ENCODE peak calls at places on chromosome 9, in five cellular contexts. M is H1, W is endothelial cell of umbilical vein, B is WTC11, O is SK-N-SH. A is an unnamed sample.

GRCh38 chr9:8857330-8858249 is 1058.0 kb upstream of the DMAC1 start:
- DNase-seq in W (peak; percentile 21), O (peak; percentile 72), B (peak; percentile 77), M (peak; percentile 29), A (no peak)

GRCh38 chr9:121499427-121500164 is at the start of gene GGTA1:
- DNase-seq in O (peak; percentile 90), M (no peak), B (peak; percentile 44), W (peak; percentile 52), A (peak; percentile 57)

GRCh38 chr9:131310833-131311554 is 21.5 kb downstream of the PLPP7 start:
- DNase-seq in B (no peak), W (no peak), M (no peak), O (no peak), A (peak; percentile 34)

GRCh38 chr9:5800969-5801738 is 31.8 kb downstream of the ERMP1 start:
- DNase-seq in M (no peak), B (no peak), O (peak; percentile 11), W (peak; percentile 31), A (no peak)

GRCh38 chr9:22645893-22646292 is 199.3 kb downstream of the DMRTA1 start:
- DNase-seq in M (no peak), W (no peak), O (no peak), B (no peak), A (no peak)

GRCh38 chr9:83649080-83649479 is 26.1 kb downstream of the IDNK start:
- DNase-seq in O (peak; percentile 77), W (peak; percentile 32), B (peak; percentile 84), M (peak; percentile 46), A (peak; percentile 64)

GRCh38 chr9:92635760-92636159 is 34.2 kb downstream of the IPPK start:
- DNase-seq in M (no peak), O (no peak), B (no peak), W (no peak), A (no peak)

GRCh38 chr9:111148390-111148993 is 110.2 kb upstream of the LPAR1 start:
- DNase-seq in W (no peak), O (peak; percentile 17), M (no peak), B (no peak), A (peak; percentile 5)

GRCh38 chr9:7121055-7121454 is 363.3 kb downstream of the KDM4C start:
- DNase-seq in B (no peak), W (no peak), O (no peak), M (no peak), A (peak; percentile 72)

GRCh38 chr9:126509718-126510117 is 104.0 kb upstream of the LMX1B start:
- DNase-seq in B (no peak), O (peak; percentile 75), W (no peak), M (no peak), A (no peak)

GRCh38 chr9:127715443-127716337 is at the start of the genes PTRH1 and TTC16:
- DNase-seq in M (peak; percentile 77), B (peak; percentile 99), W (peak; percentile 95), O (peak; percentile 99), A (peak; percentile 96)

DNA sequence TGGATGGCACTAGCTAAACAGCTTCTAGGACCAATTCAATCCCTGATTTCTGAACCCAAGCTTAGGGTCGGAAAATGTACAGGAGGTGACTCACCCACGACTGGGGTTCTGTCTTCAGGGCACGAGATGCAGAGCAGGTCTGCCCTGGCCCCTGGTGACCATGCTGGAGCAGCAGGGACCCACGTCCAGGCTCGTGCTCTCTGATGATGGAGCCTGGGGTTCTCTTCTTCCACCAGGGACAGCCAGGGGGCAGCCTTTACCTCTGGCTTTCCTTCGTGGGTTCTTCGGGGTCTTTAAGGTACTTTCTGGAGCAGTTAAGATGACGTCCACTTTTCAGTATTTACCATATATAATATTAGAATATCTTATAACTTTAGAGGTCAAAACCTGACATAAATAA is 2.1 kb downstream of the CFAP77 start:
- DNase-seq in B (peak; percentile 65), W (peak; percentile 14), M (no peak), O (peak; percentile 75), A (peak; percentile 42)
- TF ChIP-seq MAX in B (no peak), W (no peak), M (no peak), O (no peak), A (no peak)

GRCh38 chr9:89574309-89574708 is 30.5 kb upstream of the GADD45G start:
- DNase-seq in W (no peak), O (no peak), M (no peak), B (no peak), A (no peak)

GRCh38 chr9:89577363-89577762 is 27.4 kb upstream of the GADD45G start:
- DNase-seq in M (no peak), O (no peak), B (no peak), W (no peak), A (no peak)

GRCh38 chr9:89579741-89580395 is 24.9 kb upstream of the GADD45G start:
- DNase-seq in O (no peak), W (no peak), M (no peak), B (no peak), A (peak; percentile 71)

GRCh38 chr9:89576404-89576824 is 28.4 kb upstream of the GADD45G start:
- DNase-seq in W (peak; percentile 48), O (peak; percentile 37), M (no peak), B (no peak), A (peak; percentile 59)
- TF ChIP-seq MAX in W (no peak), O (no peak), M (no peak), B (no peak), A (no peak)

GRCh38 chr9:89945133-89945532 is 340.3 kb downstream of the GADD45G start:
- DNase-seq in M (no peak), O (no peak), W (no peak), B (peak; percentile 50), A (no peak)
- TF ChIP-seq MAX in M (peak; percentile 22), O (no peak), W (no peak), B (no peak), A (no peak)

GRCh38 chr9:94150890-94151660 is 66.8 kb downstream of the PTPDC1 start:
- DNase-seq in W (no peak), B (no peak), M (no peak), O (no peak), A (no peak)
- TF ChIP-seq MAX in W (no peak), B (no peak), M (no peak), O (no peak), A (no peak)

GRCh38 chr9:18566125-18566524 is 92.2 kb downstream of the ADAMTSL1 start:
- DNase-seq in O (no peak), M (no peak), B (no peak), W (peak; percentile 92), A (no peak)
- TF ChIP-seq MAX in O (no peak), M (no peak), B (no peak), W (no peak), A (no peak)

GRCh38 chr9:96185518-96186156 is 116.3 kb downstream of the HSD17B3 start:
- DNase-seq in W (no peak), M (no peak), B (no peak), O (no peak), A (no peak)

GRCh38 chr9:96189995-96190394 is 112.0 kb downstream of the HSD17B3 start:
- DNase-seq in O (no peak), W (no peak), M (no peak), B (no peak), A (no peak)

GRCh38 chr9:96187108-96187695 is 114.8 kb downstream of the HSD17B3 start:
- DNase-seq in W (no peak), B (no peak), M (no peak), O (no peak), A (no peak)

GRCh38 chr9:96183751-96184150 is 118.2 kb downstream of the HSD17B3 start:
- DNase-seq in B (no peak), W (no peak), O (no peak), M (no peak), A (no peak)

DNA sequence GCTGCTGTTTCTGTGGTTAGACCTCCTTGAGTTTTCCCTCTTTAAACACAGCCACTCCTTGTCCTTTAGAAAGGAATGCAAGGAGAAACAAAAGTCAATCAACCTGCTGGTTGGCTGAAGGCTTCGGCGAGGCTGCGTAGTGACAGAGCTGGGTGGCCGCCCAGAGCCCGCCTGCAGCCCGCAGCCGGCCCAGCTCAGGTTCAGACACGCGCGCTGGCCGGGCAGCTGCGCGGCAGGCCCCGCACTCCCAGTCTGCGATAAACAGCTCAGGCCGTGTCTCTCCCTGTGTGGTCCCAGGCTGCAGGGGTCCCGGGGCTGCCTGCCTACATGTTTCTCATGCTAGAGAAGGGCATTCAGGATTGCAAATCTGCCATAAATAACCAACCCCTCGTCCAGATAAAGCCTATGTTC is 115.4 kb downstream of the HSD17B3 start:
- DNase-seq in B (peak; percentile 75), O (no peak), W (no peak), M (peak; percentile 39), A (no peak)
- TF ChIP-seq MAX in B (peak; percentile 54), O (no peak), W (no peak), M (peak; percentile 75), A (no peak)

GRCh38 chr9:38083858-38084555 is 15.0 kb upstream of the SHB start:
- DNase-seq in B (no peak), O (no peak), M (no peak), W (no peak), A (no peak)
- TF ChIP-seq MAX in B (no peak), O (no peak), M (no peak), W (no peak), A (no peak)

GRCh38 chr9:4344946-4345345 is 45.1 kb upstream of the GLIS3 start:
- DNase-seq in M (no peak), B (no peak), O (no peak), W (no peak), A (no peak)

GRCh38 chr9:4335631-4336030 is 35.8 kb upstream of the GLIS3 start:
- DNase-seq in W (no peak), B (no peak), O (no peak), M (no peak), A (no peak)

GRCh38 chr9:4341554-4341953 is 41.7 kb upstream of the GLIS3 start:
- DNase-seq in W (no peak), M (no peak), B (no peak), O (no peak), A (no peak)

GRCh38 chr9:4339357-4339756 is 39.5 kb upstream of the GLIS3 start:
- DNase-seq in W (peak; percentile 86), M (peak; percentile 38), O (peak; percentile 64), B (peak; percentile 80), A (peak; percentile 90)

DNA sequence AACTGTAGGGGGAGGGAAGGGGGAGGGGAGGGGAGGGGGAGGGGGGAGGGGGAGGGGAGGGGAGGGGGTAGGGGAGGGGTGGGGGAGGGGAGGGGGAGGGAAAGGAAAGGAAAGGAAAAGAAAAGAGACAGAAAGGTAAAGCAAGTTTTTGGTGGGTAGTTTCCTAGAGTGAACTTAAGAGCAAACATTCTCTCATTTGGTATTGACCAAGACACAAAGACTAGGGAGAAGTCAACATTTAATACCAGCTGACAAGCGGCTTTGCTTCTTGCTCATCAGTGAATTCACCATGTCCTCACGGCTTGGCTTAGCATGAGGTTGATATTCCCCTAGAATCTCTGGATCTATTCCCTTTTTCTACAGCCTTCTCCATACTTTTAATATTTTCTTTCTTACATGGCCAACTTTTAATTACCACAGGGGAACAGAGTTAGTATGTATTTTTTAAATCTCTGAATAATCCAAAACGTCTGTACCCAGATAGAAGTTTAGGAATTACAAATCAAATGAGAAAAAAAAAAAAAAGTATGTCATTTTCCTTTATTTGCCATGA is 40.0 kb upstream of the GLIS3 start:
- DNase-seq in O (no peak), W (no peak), M (no peak), B (no peak), A (peak; percentile 36)
- TF ChIP-seq MAX in O (no peak), W (no peak), M (no peak), B (no peak), A (no peak)